ENCODE peak calls at places on chromosomes 12 and 14, in eight cellular contexts. A, M, Z, B, L, T, U and S are unnamed samples.

GRCh38 chr14:61524211-61524806 is 171.0 kb upstream of the HIF1A start:
- DNase-seq in M (no peak), U (no peak), B (no peak), L (no peak), A (no peak), Z (no peak), T (no peak), S (no peak)

GRCh38 chr12:6780573-6780972 is 8.3 kb downstream of the LAG3 start:
- DNase-seq in L (no peak), U (no peak), B (no peak), M (no peak), T (no peak), Z (no peak), A (no peak), S (no peak)

GRCh38 chr12:88658009-88658408 is 77.7 kb upstream of the KITLG start:
- DNase-seq in T (no peak), B (no peak), A (no peak), M (no peak), U (no peak), L (no peak), Z (no peak), S (no peak)

GRCh38 chr12:118398878-118399277 is 22.5 kb downstream of the SUDS3 start:
- DNase-seq in B (no peak), M (no peak), A (no peak), L (no peak), T (no peak), U (no peak), Z (no peak), S (no peak)

GRCh38 chr12:27552886-27553560 is 29.0 kb downstream of the PPFIBP1 start:
- DNase-seq in T (no peak), M (no peak), L (no peak), A (no peak), B (no peak), U (no peak), Z (no peak), S (no peak)

GRCh38 chr12:124463341-124463861 is 104.0 kb downstream of the NCOR2 start:
- DNase-seq in M (peak; percentile 98), U (no peak), T (no peak), A (no peak), L (no peak), Z (no peak), B (peak; percentile 51), S (no peak)

GRCh38 chr14:77337880-77338279 is 17.0 kb downstream of the GSTZ1 start:
- DNase-seq in L (no peak), M (no peak), B (no peak), Z (no peak), A (no peak), U (no peak), T (no peak), S (no peak)

GRCh38 chr12:66699738-66700482 is 21.0 kb upstream of the GRIP1 start:
- DNase-seq in Z (no peak), T (no peak), M (no peak), A (no peak), B (no peak), L (no peak), U (no peak), S (no peak)

GRCh38 chr14:23034498-23035302 is at the start of gene PSMB5:
- DNase-seq in M (peak; percentile 92), T (peak; percentile 89), B (peak; percentile 92), U (peak; percentile 98), Z (peak; percentile 88), L (peak; percentile 94), A (peak; percentile 89), S (peak; percentile 86)

GRCh38 chr12:105341010-105341409 is 10.5 kb downstream of the C12orf75 start:
- DNase-seq in Z (no peak), B (no peak), L (no peak), U (no peak), M (no peak), T (no peak), A (no peak), S (no peak)

GRCh38 chr14:72883963-72884362 is 9.9 kb downstream of the DPF3 start:
- DNase-seq in A (no peak), Z (no peak), U (peak; percentile 60), T (no peak), B (no peak), M (no peak), L (no peak), S (no peak)

GRCh38 chr14:48274826-48275225 is 599.4 kb upstream of the MDGA2 start:
- DNase-seq in M (no peak), B (no peak), U (no peak), A (no peak), Z (no peak), L (no peak), T (no peak), S (no peak)

GRCh38 chr14:99724939-99725773 is 41.1 kb downstream of the CYP46A1 start:
- DNase-seq in Z (no peak), L (no peak), U (no peak), A (peak; percentile 54), B (no peak), M (no peak), T (no peak), S (peak; percentile 25)

GRCh38 chr14:60681271-60681670 is 32.0 kb upstream of the SIX1 start:
- DNase-seq in M (no peak), L (no peak), U (no peak), A (no peak), T (no peak), Z (no peak), B (no peak), S (no peak)

GRCh38 chr12:3727354-3727753 is 25.6 kb downstream of the CRACR2A start:
- DNase-seq in A (no peak), U (no peak), Z (no peak), M (no peak), L (no peak), T (no peak), B (no peak), S (no peak)

GRCh38 chr12:57754411-57755193 is at the start of gene MARCHF9:
- DNase-seq in T (no peak), L (no peak), M (peak; percentile 93), B (peak; percentile 77), U (no peak), Z (no peak), A (peak; percentile 67), S (peak; percentile 86)

GRCh38 chr12:2054091-2055018 is 1.6 kb downstream of the CACNA1C start:
- DNase-seq in L (no peak), Z (no peak), A (no peak), M (peak; percentile 24), T (no peak), B (no peak), U (no peak), S (no peak)
- H3K27ac ChIP-seq in L (no peak overlapping the region), Z (peak overlapping the region; percentile 64), A (no peak overlapping the region), M (no peak overlapping the region), T (no peak overlapping the region), B (peak overlapping the region; percentile 92), U (no peak overlapping the region), S (no peak overlapping the region)

DNA sequence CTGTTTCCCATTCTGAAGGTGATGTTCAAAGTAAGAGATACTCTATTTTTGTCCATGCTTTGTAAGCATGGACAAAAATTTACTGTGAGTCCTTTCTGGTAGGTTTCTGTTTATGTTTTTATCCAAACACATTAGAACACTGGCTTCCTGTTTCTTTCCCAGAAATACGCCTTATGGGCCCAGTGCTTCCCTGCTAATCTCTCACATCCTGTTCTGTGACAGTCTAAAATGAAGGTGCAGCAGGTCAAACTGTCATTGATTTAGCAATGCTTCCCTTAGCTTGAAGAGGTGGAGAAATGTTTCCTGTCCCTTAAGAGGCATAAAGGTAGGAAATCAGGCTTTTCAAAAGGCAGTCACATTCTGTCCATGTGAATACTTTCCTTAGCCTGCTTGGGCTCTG is 305.6 kb downstream of the RPS29 start:
- DNase-seq in A (no peak), B (no peak), U (no peak), T (no peak), L (no peak), M (no peak), Z (no peak), S (no peak)
- H3K27me3 ChIP-seq in A (no peaks in the 10 kb centered on the region), B (no peaks in the 10 kb centered on the region), U (no peaks in the 10 kb centered on the region), T (no peaks in the 10 kb centered on the region), L (no peaks in the 10 kb centered on the region), M (no peaks in the 10 kb centered on the region), Z (no peaks in the 10 kb centered on the region), S (no peaks in the 10 kb centered on the region)

GRCh38 chr14:81211844-81212243 is 8.9 kb downstream of the GTF2A1 start:
- DNase-seq in L (peak; percentile 74), Z (no peak), U (no peak), A (no peak), M (peak; percentile 11), T (no peak), B (no peak), S (peak; percentile 15)
- TF ChIP-seq CTCF in L (peak; percentile 59), Z (no peak), U (peak; percentile 54), A (peak; percentile 71), M (peak; percentile 25), T (peak; percentile 45), B (peak; percentile 53), S (peak; percentile 46)

DNA sequence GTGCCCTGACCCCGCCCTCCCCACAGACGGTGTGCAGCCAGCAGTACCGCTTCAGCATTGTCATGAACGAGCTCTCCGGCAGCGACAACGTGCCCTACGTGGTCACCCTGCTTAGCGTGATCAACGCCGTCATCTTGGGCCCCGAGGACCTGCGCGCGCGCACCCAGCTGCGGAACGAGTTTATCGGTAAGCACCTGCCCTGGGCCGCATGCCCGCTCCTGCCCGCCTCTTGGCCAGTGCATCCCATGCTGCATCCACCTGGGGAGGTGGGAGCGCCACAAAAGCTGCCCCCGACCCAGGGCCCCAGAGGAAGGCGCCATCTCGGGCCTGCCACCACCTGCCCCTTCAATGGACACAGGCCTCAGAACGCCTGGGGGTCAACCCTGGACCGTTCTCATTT is 13.9 kb downstream of the INF2 start:
- DNase-seq in L (no peak), B (no peak), M (no peak), Z (no peak), T (no peak), U (no peak), A (no peak), S (no peak)
- H3K27ac ChIP-seq in L (no peak overlapping the region), B (no peak overlapping the region), M (no peak overlapping the region), Z (no peak overlapping the region), T (no peak overlapping the region), U (no peak overlapping the region), A (no peak overlapping the region), S (no peak overlapping the region)

DNA sequence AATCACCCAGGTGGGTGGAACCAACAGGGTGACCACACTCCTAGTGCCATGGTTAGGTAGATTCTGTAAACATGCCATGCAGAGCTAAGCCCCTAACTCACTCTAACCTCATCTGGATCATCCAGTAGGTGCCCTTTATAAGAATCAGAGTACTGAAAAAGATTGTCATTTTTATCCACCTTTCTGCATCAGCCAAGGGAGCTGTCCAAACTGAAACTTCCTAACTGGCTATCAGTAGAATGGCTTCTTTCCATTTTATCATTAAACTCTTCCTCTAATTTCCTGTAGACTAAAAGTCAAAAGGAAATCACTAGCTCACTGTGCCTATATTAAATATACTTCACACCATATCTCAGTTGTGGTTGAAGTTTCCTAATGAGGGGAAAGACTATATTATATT is 6.5 kb downstream of the KCNK10 start:
- DNase-seq in M (no peak), T (no peak), B (no peak), Z (no peak), L (no peak), U (no peak), A (no peak), S (no peak)
- H3K27me3 ChIP-seq in M (peaks cover 21% of the 10 kb centered on the region), T (peaks cover 6% of the 10 kb centered on the region), B (no peaks in the 10 kb centered on the region), Z (peaks cover 28% of the 10 kb centered on the region), L (peaks cover 22% of the 10 kb centered on the region), U (peaks cover 9% of the 10 kb centered on the region), A (no peaks in the 10 kb centered on the region), S (peaks cover 45% of the 10 kb centered on the region)

GRCh38 chr12:110048242-110049027 is at the start of gene C12orf76:
- DNase-seq in U (peak; percentile 96), L (peak; percentile 95), Z (peak; percentile 91), B (peak; percentile 96), M (peak; percentile 92), A (peak; percentile 98), T (peak; percentile 81), S (peak; percentile 90)
- TF ChIP-seq CTCF in U (peak; percentile 27), L (no peak), Z (no peak), B (peak; percentile 5), M (peak; percentile 17), A (no peak), T (no peak), S (no peak)